ENCODE peak calls at places on chromosomes 3 and 15, in five cellular contexts. T is adrenal gland, B is IMR-90, O is brain microvascular endothelial cell, R is lower lobe of right lung. H is an unnamed sample. For H3K27me3 and H3K36me3, the result is how much of the 10 kb centered on the place peaks cover.

GRCh38 chr3:122774564-122774963 is 19.1 kb downstream of the HSPBAP1 start:
- DNase-seq in T (no peak), B (peak), O (peak), R (no peak), H (peak)

GRCh38 chr3:131242201-131242600 is 139.4 kb upstream of the NUDT16 start:
- DNase-seq in T (no peak), B (no peak), O (no peak), R (no peak), H (no peak)

GRCh38 chr3:41581700-41582099 is 380.2 kb downstream of the ULK4 start:
- DNase-seq in T (no peak), B (no peak), O (no peak), R (no peak), H (no peak)

GRCh38 chr15:78097667-78098066 is 5.3 kb downstream of the SH2D7 start:
- DNase-seq in T (peak), B (no peak), O (no peak), R (no peak), H (no peak)

GRCh38 chr3:105970283-105970682 is 101.5 kb upstream of the CBLB start:
- DNase-seq in T (peak), B (peak), O (no peak), R (peak), H (peak)

GRCh38 chr3:142180761-142181362 is 31.5 kb upstream of the TFDP2 start:
- DNase-seq in T (peak), B (peak), O (peak), R (no peak), H (peak)

GRCh38 chr3:122642935-122643334 is 37.7 kb upstream of the PARP14 start:
- DNase-seq in T (no peak), B (no peak), O (no peak), R (no peak), H (no peak)

GRCh38 chr3:165194477-165195135 is 1.6 kb downstream of the SLITRK3 start:
- DNase-seq in T (no peak), B (no peak), O (no peak), R (no peak), H (no peak)

GRCh38 chr3:32500880-32501784 is 1.5 kb downstream of the CMTM6 start:
- DNase-seq in T (no peak), B (no peak), O (no peak), R (peak), H (no peak)

GRCh38 chr15:77535845-77536244 is 96.9 kb downstream of the LINGO1 start:
- DNase-seq in T (no peak), B (no peak), O (no peak), R (no peak), H (peak)

GRCh38 chr3:162632672-162633071 is 1136.1 kb downstream of the OTOL1 start:
- DNase-seq in T (no peak), B (no peak), O (peak), R (no peak), H (no peak)

GRCh38 chr15:40449275-40449674 is 8.5 kb downstream of the BAHD1 start:
- DNase-seq in T (no peak), B (peak), O (no peak), R (no peak), H (peak)

GRCh38 chr3:106392905-106393304 is 524.1 kb upstream of the CBLB start:
- DNase-seq in T (no peak), B (peak), O (no peak), R (no peak), H (no peak)

GRCh38 chr3:158837232-158837631 is 35.4 kb downstream of the MFSD1 start:
- DNase-seq in T (no peak), B (no peak), O (no peak), R (no peak), H (no peak)

GRCh38 chr3:177811111-177811510 is 613.8 kb upstream of the TBL1XR1 start:
- DNase-seq in T (no peak), B (no peak), O (no peak), R (no peak), H (no peak)

GRCh38 chr3:61650276-61650675 is 88.9 kb downstream of the PTPRG start:
- DNase-seq in T (peak), B (peak), O (no peak), R (no peak), H (no peak)

GRCh38 chr15:65655026-65655425 is 33.3 kb downstream of the SLC24A1 start:
- DNase-seq in T (no peak), B (peak), O (peak), R (no peak), H (peak)

GRCh38 chr3:186053954-186054353 is 54.9 kb downstream of the ETV5 start:
- DNase-seq in T (no peak), B (peak), O (peak), R (no peak), H (no peak)

GRCh38 chr3:171145866-171146265 is 119.3 kb upstream of the SLC2A2 start:
- DNase-seq in T (no peak), B (no peak), O (no peak), R (no peak), H (no peak)

GRCh38 chr3:3127432-3128010 is 781 bp downstream of the TRNT1 start:
- DNase-seq in T (no peak), B (peak), O (no peak), R (no peak), H (peak)

GRCh38 chr3:111929484-111929883 is 49.3 kb upstream of the ABHD10 start:
- DNase-seq in T (no peak), B (no peak), O (no peak), R (no peak), H (no peak)

GRCh38 chr15:88535100-88535499 is 11.4 kb downstream of the DET1 start:
- DNase-seq in T (no peak), B (peak), O (no peak), R (no peak), H (peak)

GRCh38 chr3:109696932-109697331 is 359.6 kb upstream of the DPPA4 start:
- DNase-seq in T (no peak), B (no peak), O (no peak), R (no peak), H (no peak)

GRCh38 chr3:185393055-185393454 is 30.1 kb downstream of the MAP3K13 start:
- DNase-seq in T (no peak), B (no peak), O (no peak), R (no peak), H (no peak)

GRCh38 chr3:99659032-99659431 is 20.6 kb downstream of the COL8A1 start:
- DNase-seq in T (no peak), B (peak), O (peak), R (no peak), H (peak)

GRCh38 chr15:68025860-68026424 is 28.2 kb upstream of the PIAS1 start:
- DNase-seq in T (no peak), B (peak), O (peak), R (no peak), H (no peak)

GRCh38 chr3:127124135-127124534 is 68.8 kb upstream of the PRR23E start:
- DNase-seq in T (no peak), B (peak), O (peak), R (no peak), H (no peak)

GRCh38 chr3:4512895-4513616 is 19.9 kb downstream of the ITPR1 start:
- DNase-seq in T (no peak), B (no peak), O (no peak), R (no peak), H (no peak)

GRCh38 chr3:178719036-178719635 is 182.9 kb downstream of the KCNMB2 start:
- DNase-seq in T (no peak), B (no peak), O (no peak), R (no peak), H (peak)

GRCh38 chr3:169662215-169663070 is 1.1 kb downstream of the MECOM start:
- DNase-seq in T (peak), B (peak), O (peak), R (peak), H (peak)

GRCh38 chr3:173737167-173737808 is 339.7 kb downstream of the NLGN1 start:
- DNase-seq in T (no peak), B (no peak), O (no peak), R (no peak), H (peak)

GRCh38 chr15:90869601-90870353 is 1.4 kb downstream of the FURIN start:
- DNase-seq in T (peak), B (peak), O (peak), R (peak), H (peak)

GRCh38 chr3:49616491-49616941 is 57.6 kb upstream of the APEH start:
- DNase-seq in T (no peak), B (peak), O (peak), R (no peak), H (no peak)

DNA sequence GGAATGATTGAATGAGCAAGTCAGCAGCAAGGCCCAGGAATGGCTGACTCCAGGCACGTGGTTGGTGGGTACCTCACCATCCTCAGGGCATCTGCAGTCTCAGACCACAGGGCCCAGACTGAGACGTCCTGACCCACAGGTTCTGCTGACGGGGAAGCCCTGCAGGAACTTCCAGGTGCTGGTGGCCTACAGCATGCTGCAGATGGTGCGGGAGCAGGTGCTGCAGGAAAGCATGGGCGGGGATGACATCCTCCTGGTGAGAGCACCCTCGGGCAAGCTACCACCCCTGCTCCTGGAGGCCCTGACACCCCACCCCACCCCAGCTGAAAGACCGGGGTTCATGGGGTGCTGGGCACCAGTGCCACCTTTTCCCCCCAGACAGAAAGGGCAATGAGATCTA is 14.1 kb downstream of the TBC1D21 start:
- DNase-seq in T (no peak), B (no peak), O (no peak), R (no peak), H (no peak)
- H3K27me3 ChIP-seq in T (under half), B (half or more), O (under half), R (under half), H (under half)

DNA sequence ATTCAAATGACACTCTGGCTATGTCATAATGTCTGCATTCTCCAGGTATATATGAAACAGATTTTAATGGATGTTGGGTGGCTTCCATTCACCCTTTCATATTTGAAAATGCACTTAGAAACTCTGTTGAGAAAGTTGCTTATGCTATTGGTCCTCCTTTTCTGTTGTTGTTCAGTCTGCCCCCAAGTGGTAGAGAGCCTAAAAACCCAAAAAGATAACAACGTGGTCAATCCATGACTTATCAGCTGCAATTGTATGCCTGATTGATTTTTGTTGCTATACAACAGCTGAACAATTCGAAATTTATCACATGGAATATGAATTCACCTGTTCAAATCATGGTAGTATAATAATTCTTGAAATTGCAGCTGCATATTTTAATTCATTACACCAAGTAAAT is 279.8 kb downstream of the ROBO2 start:
- DNase-seq in T (no peak), B (peak), O (peak), R (no peak), H (peak)
- TF ChIP-seq CTCF in T (no peak), B (peak), O (peak), R (no peak), H (no peak)

DNA sequence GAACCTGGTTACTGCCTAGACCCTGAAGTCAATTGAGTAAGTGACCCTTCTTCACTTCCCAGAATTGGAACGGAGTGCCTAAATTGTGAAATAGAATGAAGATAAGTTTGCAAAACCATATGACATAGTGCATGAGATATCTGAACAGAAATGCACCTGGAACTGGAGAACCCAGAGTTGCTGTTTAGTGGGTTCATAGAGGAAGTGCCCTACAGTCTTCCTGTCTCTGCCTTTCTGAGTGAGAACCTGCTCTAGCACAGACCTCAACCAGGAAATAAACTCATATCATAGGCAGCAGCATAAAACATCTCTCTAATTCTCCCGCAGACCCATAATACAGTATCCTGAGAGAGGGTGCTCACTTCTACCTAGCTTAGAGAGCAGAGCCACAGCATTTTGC is 82.9 kb downstream of the EOMES start:
- DNase-seq in T (no peak), B (no peak), O (no peak), R (no peak), H (no peak)
- H3K36me3 ChIP-seq in T (under half), B (under half), O (under half), R (under half), H (under half)

GRCh38 chr3:16502347-16502908 is 11.1 kb downstream of the RFTN1 start:
- DNase-seq in T (no peak), B (no peak), O (no peak), R (no peak), H (no peak)
- H3K27me3 ChIP-seq in T (under half), B (under half), O (under half), R (under half), H (under half)

GRCh38 chr15:31238906-31239305 is 87.7 kb upstream of the KLF13 start:
- DNase-seq in T (no peak), B (no peak), O (no peak), R (no peak), H (no peak)

GRCh38 chr15:31243895-31244294 is 82.7 kb upstream of the KLF13 start:
- DNase-seq in T (no peak), B (no peak), O (no peak), R (no peak), H (no peak)

GRCh38 chr15:31239409-31239808 is 87.2 kb upstream of the KLF13 start:
- DNase-seq in T (no peak), B (no peak), O (no peak), R (no peak), H (no peak)

GRCh38 chr15:31245135-31245689 is 81.4 kb upstream of the KLF13 start:
- DNase-seq in T (no peak), B (no peak), O (no peak), R (no peak), H (no peak)

GRCh38 chr15:31241888-31242287 is 84.7 kb upstream of the KLF13 start:
- DNase-seq in T (peak), B (no peak), O (no peak), R (no peak), H (no peak)
- TF ChIP-seq CTCF in T (no peak), B (no peak), O (no peak), R (no peak), H (no peak)

H was measured in bronchial epithelial cell.